ENCODE peak calls at places on chromosomes 13 and 19, in nine cellular contexts. One of them, this sample, is unnamed.

GRCh38 chr13:112573710-112574109 is 14.2 kb downstream of the TUBGCP3 start:
- DNase-seq in tibial artery: no peak
- DNase-seq in AG04450: no peak
- DNase-seq in mammary epithelial cell: no peak
- DNase-seq in ovary: no peak
- DNase-seq in neural progenitor cell: no peak
- DNase-seq in CD4-positive, alpha-beta T cell: no peak
- DNase-seq in SK-N-SH: no peak
- DNase-seq in fibroblast of lung: no peak
- DNase-seq in this sample: no peak

GRCh38 chr19:20513179-20513934 is 52.2 kb downstream of the ZNF737 start:
- DNase-seq in tibial artery: no peak
- DNase-seq in AG04450: no peak
- DNase-seq in mammary epithelial cell: no peak
- DNase-seq in ovary: no peak
- DNase-seq in neural progenitor cell: no peak
- DNase-seq in CD4-positive, alpha-beta T cell: no peak
- DNase-seq in SK-N-SH: no peak
- DNase-seq in fibroblast of lung: no peak
- DNase-seq in this sample: no peak

GRCh38 chr13:104837756-104838155 is 1697.7 kb downstream of the EFNB2 start:
- DNase-seq in tibial artery: no peak
- DNase-seq in AG04450: no peak
- DNase-seq in mammary epithelial cell: no peak
- DNase-seq in ovary: no peak
- DNase-seq in neural progenitor cell: no peak
- DNase-seq in CD4-positive, alpha-beta T cell: no peak
- DNase-seq in SK-N-SH: no peak
- DNase-seq in fibroblast of lung: no peak
- DNase-seq in this sample: no peak

GRCh38 chr13:99577934-99578917 is 77.0 kb downstream of the TM9SF2 start:
- DNase-seq in tibial artery: no peak
- DNase-seq in AG04450: no peak
- DNase-seq in mammary epithelial cell: no peak
- DNase-seq in ovary: peak; percentile 52
- DNase-seq in neural progenitor cell: no peak
- DNase-seq in CD4-positive, alpha-beta T cell: no peak
- DNase-seq in SK-N-SH: no peak
- DNase-seq in fibroblast of lung: no peak
- DNase-seq in this sample: peak; percentile 23

GRCh38 chr13:113110852-113111315 is 5.3 kb downstream of the F7 start:
- DNase-seq in tibial artery: no peak
- DNase-seq in AG04450: no peak
- DNase-seq in mammary epithelial cell: no peak
- DNase-seq in ovary: no peak
- DNase-seq in neural progenitor cell: no peak
- DNase-seq in CD4-positive, alpha-beta T cell: no peak
- DNase-seq in SK-N-SH: peak; percentile 57
- DNase-seq in fibroblast of lung: no peak
- DNase-seq in this sample: no peak

GRCh38 chr19:8132858-8133458 is 16.4 kb downstream of the FBN3 start:
- DNase-seq in tibial artery: no peak
- DNase-seq in AG04450: no peak
- DNase-seq in mammary epithelial cell: no peak
- DNase-seq in ovary: no peak
- DNase-seq in neural progenitor cell: no peak
- DNase-seq in CD4-positive, alpha-beta T cell: no peak
- DNase-seq in SK-N-SH: no peak
- DNase-seq in fibroblast of lung: no peak
- DNase-seq in this sample: no peak

GRCh38 chr19:49497047-49497789 is 984 bp downstream of the RPS11 start:
- DNase-seq in tibial artery: peak; percentile 73
- DNase-seq in AG04450: no peak
- DNase-seq in mammary epithelial cell: peak; percentile 52
- DNase-seq in ovary: no peak
- DNase-seq in neural progenitor cell: peak; percentile 69
- DNase-seq in CD4-positive, alpha-beta T cell: peak; percentile 68
- DNase-seq in SK-N-SH: peak; percentile 68
- DNase-seq in fibroblast of lung: peak; percentile 50
- DNase-seq in this sample: peak; percentile 89

GRCh38 chr13:23681253-23681652 is 111.0 kb downstream of the TNFRSF19 start:
- DNase-seq in tibial artery: no peak
- DNase-seq in AG04450: no peak
- DNase-seq in mammary epithelial cell: no peak
- DNase-seq in ovary: no peak
- DNase-seq in neural progenitor cell: no peak
- DNase-seq in CD4-positive, alpha-beta T cell: no peak
- DNase-seq in SK-N-SH: no peak
- DNase-seq in fibroblast of lung: peak; percentile 58
- DNase-seq in this sample: peak; percentile 56

GRCh38 chr13:99969934-99970760 is 1.4 kb downstream of the ZIC5 start:
- DNase-seq in tibial artery: no peak
- DNase-seq in AG04450: no peak
- DNase-seq in mammary epithelial cell: peak; percentile 27
- DNase-seq in ovary: no peak
- DNase-seq in neural progenitor cell: peak; percentile 92
- DNase-seq in CD4-positive, alpha-beta T cell: no peak
- DNase-seq in SK-N-SH: no peak
- DNase-seq in fibroblast of lung: peak; percentile 30
- DNase-seq in this sample: peak; percentile 71

GRCh38 chr13:111183087-111183645 is 68.1 kb downstream of the ARHGEF7 start:
- DNase-seq in tibial artery: no peak
- DNase-seq in AG04450: no peak
- DNase-seq in mammary epithelial cell: no peak
- DNase-seq in ovary: no peak
- DNase-seq in neural progenitor cell: no peak
- DNase-seq in CD4-positive, alpha-beta T cell: no peak
- DNase-seq in SK-N-SH: no peak
- DNase-seq in fibroblast of lung: no peak
- DNase-seq in this sample: no peak

GRCh38 chr13:101127741-101128353 is 288.5 kb downstream of the NALCN start:
- DNase-seq in tibial artery: no peak
- DNase-seq in AG04450: peak; percentile 13
- DNase-seq in mammary epithelial cell: peak; percentile 23
- DNase-seq in ovary: no peak
- DNase-seq in neural progenitor cell: peak; percentile 73
- DNase-seq in CD4-positive, alpha-beta T cell: no peak
- DNase-seq in SK-N-SH: peak; percentile 53
- DNase-seq in fibroblast of lung: peak; percentile 27
- DNase-seq in this sample: peak; percentile 66

GRCh38 chr19:58001895-58002369 is 688 bp downstream of the ZNF606 start:
- DNase-seq in tibial artery: no peak
- DNase-seq in AG04450: no peak
- DNase-seq in mammary epithelial cell: no peak
- DNase-seq in ovary: no peak
- DNase-seq in neural progenitor cell: no peak
- DNase-seq in CD4-positive, alpha-beta T cell: peak; percentile 9
- DNase-seq in SK-N-SH: peak; percentile 33
- DNase-seq in fibroblast of lung: peak; percentile 38
- DNase-seq in this sample: no peak

GRCh38 chr19:48558018-48558684 is 6.2 kb downstream of the SULT2B1 start:
- DNase-seq in tibial artery: peak; percentile 33
- DNase-seq in AG04450: no peak
- DNase-seq in mammary epithelial cell: no peak
- DNase-seq in ovary: no peak
- DNase-seq in neural progenitor cell: no peak
- DNase-seq in CD4-positive, alpha-beta T cell: no peak
- DNase-seq in SK-N-SH: no peak
- DNase-seq in fibroblast of lung: peak; percentile 66
- DNase-seq in this sample: peak; percentile 92

GRCh38 chr13:105991622-105992254 is 543.7 kb downstream of the EFNB2 start:
- DNase-seq in tibial artery: no peak
- DNase-seq in AG04450: no peak
- DNase-seq in mammary epithelial cell: peak; percentile 100
- DNase-seq in ovary: no peak
- DNase-seq in neural progenitor cell: no peak
- DNase-seq in CD4-positive, alpha-beta T cell: no peak
- DNase-seq in SK-N-SH: no peak
- DNase-seq in fibroblast of lung: peak; percentile 77
- DNase-seq in this sample: peak; percentile 61

GRCh38 chr19:40089462-40089861 is 1.3 kb downstream of the ZNF780A start:
- DNase-seq in tibial artery: no peak
- DNase-seq in AG04450: no peak
- DNase-seq in mammary epithelial cell: peak; percentile 23
- DNase-seq in ovary: no peak
- DNase-seq in neural progenitor cell: no peak
- DNase-seq in CD4-positive, alpha-beta T cell: no peak
- DNase-seq in SK-N-SH: no peak
- DNase-seq in fibroblast of lung: peak; percentile 81
- DNase-seq in this sample: peak; percentile 49

GRCh38 chr19:13920940-13921744 is 15.1 kb downstream of the CC2D1A start:
- DNase-seq in tibial artery: no peak
- DNase-seq in AG04450: no peak
- DNase-seq in mammary epithelial cell: peak; percentile 51
- DNase-seq in ovary: no peak
- DNase-seq in neural progenitor cell: peak; percentile 50
- DNase-seq in CD4-positive, alpha-beta T cell: no peak
- DNase-seq in SK-N-SH: peak; percentile 77
- DNase-seq in fibroblast of lung: peak; percentile 57
- DNase-seq in this sample: peak; percentile 73

GRCh38 chr19:16470541-16470910 is 1.2 kb downstream of the EPS15L1 start:
- DNase-seq in tibial artery: no peak
- DNase-seq in AG04450: no peak
- DNase-seq in mammary epithelial cell: no peak
- DNase-seq in ovary: no peak
- DNase-seq in neural progenitor cell: no peak
- DNase-seq in CD4-positive, alpha-beta T cell: no peak
- DNase-seq in SK-N-SH: no peak
- DNase-seq in fibroblast of lung: peak; percentile 24
- DNase-seq in this sample: no peak
- H3K27ac ChIP-seq in tibial artery: no peak overlapping the region
- H3K27ac ChIP-seq in AG04450: no peak overlapping the region
- H3K27ac ChIP-seq in mammary epithelial cell: peak overlapping the region; percentile 40
- H3K27ac ChIP-seq in ovary: no peak overlapping the region
- H3K27ac ChIP-seq in neural progenitor cell: no peak overlapping the region
- H3K27ac ChIP-seq in CD4-positive, alpha-beta T cell: no peak overlapping the region
- H3K27ac ChIP-seq in SK-N-SH: no peak overlapping the region
- H3K27ac ChIP-seq in fibroblast of lung: peak overlapping the region; percentile 4
- H3K27ac ChIP-seq in this sample: peak overlapping the region; percentile 79

GRCh38 chr19:45508931-45509691 is 1.8 kb downstream of the VASP start:
- DNase-seq in tibial artery: peak; percentile 84
- DNase-seq in AG04450: no peak
- DNase-seq in mammary epithelial cell: no peak
- DNase-seq in ovary: peak; percentile 66
- DNase-seq in neural progenitor cell: peak; percentile 77
- DNase-seq in CD4-positive, alpha-beta T cell: no peak
- DNase-seq in SK-N-SH: peak; percentile 87
- DNase-seq in fibroblast of lung: peak; percentile 79
- DNase-seq in this sample: peak; percentile 69
- H3K27ac ChIP-seq in tibial artery: peak overlapping the region; percentile 89
- H3K27ac ChIP-seq in AG04450: peak overlapping the region; percentile 68
- H3K27ac ChIP-seq in mammary epithelial cell: peak overlapping the region; percentile 53
- H3K27ac ChIP-seq in ovary: peak overlapping the region; percentile 23
- H3K27ac ChIP-seq in neural progenitor cell: peak overlapping the region; percentile 6
- H3K27ac ChIP-seq in CD4-positive, alpha-beta T cell: peak overlapping the region; percentile 94
- H3K27ac ChIP-seq in SK-N-SH: peak overlapping the region; percentile 60
- H3K27ac ChIP-seq in fibroblast of lung: peak overlapping the region; percentile 56
- H3K27ac ChIP-seq in this sample: peak overlapping the region; percentile 22

GRCh38 chr19:41341669-41342490 is 11.8 kb downstream of the TGFB1 start:
- DNase-seq in tibial artery: no peak
- DNase-seq in AG04450: no peak
- DNase-seq in mammary epithelial cell: no peak
- DNase-seq in ovary: no peak
- DNase-seq in neural progenitor cell: no peak
- DNase-seq in CD4-positive, alpha-beta T cell: no peak
- DNase-seq in SK-N-SH: peak; percentile 8
- DNase-seq in fibroblast of lung: no peak
- DNase-seq in this sample: no peak

GRCh38 chr19:41335467-41335866 is 18.3 kb downstream of the TGFB1 start:
- DNase-seq in tibial artery: no peak
- DNase-seq in AG04450: no peak
- DNase-seq in mammary epithelial cell: no peak
- DNase-seq in ovary: no peak
- DNase-seq in neural progenitor cell: no peak
- DNase-seq in CD4-positive, alpha-beta T cell: no peak
- DNase-seq in SK-N-SH: no peak
- DNase-seq in fibroblast of lung: no peak
- DNase-seq in this sample: no peak

GRCh38 chr19:41334793-41335192 is 18.9 kb downstream of the TGFB1 start:
- DNase-seq in tibial artery: no peak
- DNase-seq in AG04450: no peak
- DNase-seq in mammary epithelial cell: no peak
- DNase-seq in ovary: no peak
- DNase-seq in neural progenitor cell: no peak
- DNase-seq in CD4-positive, alpha-beta T cell: no peak
- DNase-seq in SK-N-SH: no peak
- DNase-seq in fibroblast of lung: no peak
- DNase-seq in this sample: no peak

GRCh38 chr19:41344162-41344561 is 9.6 kb downstream of the TGFB1 start:
- DNase-seq in tibial artery: no peak
- DNase-seq in AG04450: no peak
- DNase-seq in mammary epithelial cell: no peak
- DNase-seq in ovary: no peak
- DNase-seq in neural progenitor cell: no peak
- DNase-seq in CD4-positive, alpha-beta T cell: no peak
- DNase-seq in SK-N-SH: no peak
- DNase-seq in fibroblast of lung: no peak
- DNase-seq in this sample: no peak

DNA sequence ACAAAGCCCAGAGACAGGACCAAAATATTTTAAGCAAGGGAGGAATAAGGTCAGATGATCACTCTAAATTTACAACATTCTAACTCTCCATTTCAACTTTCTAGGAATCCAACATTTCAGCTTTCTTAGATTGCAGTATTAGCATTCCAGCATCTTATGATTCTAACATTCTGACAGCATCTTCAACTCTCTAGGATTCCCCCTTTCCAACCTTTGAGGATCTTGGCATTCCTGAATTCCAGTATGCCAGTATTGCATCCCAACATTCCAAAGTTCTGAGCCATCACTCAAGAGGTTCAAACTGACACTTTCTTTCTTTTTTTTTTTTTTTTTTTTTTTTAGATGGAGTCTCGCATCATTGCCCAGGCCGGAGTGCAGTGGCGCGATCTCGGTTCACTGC is 13.8 kb downstream of the TGFB1 start:
- DNase-seq in tibial artery: no peak
- DNase-seq in AG04450: no peak
- DNase-seq in mammary epithelial cell: no peak
- DNase-seq in ovary: no peak
- DNase-seq in neural progenitor cell: no peak
- DNase-seq in CD4-positive, alpha-beta T cell: no peak
- DNase-seq in SK-N-SH: no peak
- DNase-seq in fibroblast of lung: peak; percentile 67
- DNase-seq in this sample: peak; percentile 25
- H3K27ac ChIP-seq in tibial artery: no peak overlapping the region
- H3K27ac ChIP-seq in AG04450: no peak overlapping the region
- H3K27ac ChIP-seq in mammary epithelial cell: no peak overlapping the region
- H3K27ac ChIP-seq in ovary: no peak overlapping the region
- H3K27ac ChIP-seq in neural progenitor cell: no peak overlapping the region
- H3K27ac ChIP-seq in CD4-positive, alpha-beta T cell: no peak overlapping the region
- H3K27ac ChIP-seq in SK-N-SH: no peak overlapping the region
- H3K27ac ChIP-seq in fibroblast of lung: no peak overlapping the region
- H3K27ac ChIP-seq in this sample: no peak overlapping the region

DNA sequence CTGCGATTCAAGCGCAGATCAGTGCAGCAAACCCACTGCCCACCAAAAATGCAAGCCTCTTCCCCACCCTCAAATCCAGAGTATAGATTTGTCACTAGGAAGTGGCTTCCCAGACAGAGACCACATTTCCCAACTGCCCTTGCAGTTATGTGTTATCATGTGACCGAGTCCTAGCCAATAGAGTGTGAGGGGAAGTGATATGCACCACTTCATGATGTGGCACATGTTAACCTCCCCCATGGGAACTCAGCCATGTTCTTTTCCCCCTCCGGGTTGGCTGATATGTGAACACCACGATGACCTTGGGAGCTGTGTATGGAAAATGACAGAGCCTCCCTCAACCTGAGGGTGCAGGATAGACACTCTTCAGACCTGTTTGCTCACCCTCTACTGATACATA is 50.8 kb downstream of the MBD3L2B start:
- DNase-seq in tibial artery: no peak
- DNase-seq in AG04450: no peak
- DNase-seq in mammary epithelial cell: no peak
- DNase-seq in ovary: no peak
- DNase-seq in neural progenitor cell: no peak
- DNase-seq in CD4-positive, alpha-beta T cell: no peak
- DNase-seq in SK-N-SH: peak; percentile 8
- DNase-seq in fibroblast of lung: no peak
- DNase-seq in this sample: no peak
- H3K27ac ChIP-seq in tibial artery: no peak overlapping the region
- H3K27ac ChIP-seq in AG04450: no peak overlapping the region
- H3K27ac ChIP-seq in mammary epithelial cell: no peak overlapping the region
- H3K27ac ChIP-seq in ovary: no peak overlapping the region
- H3K27ac ChIP-seq in neural progenitor cell: no peak overlapping the region
- H3K27ac ChIP-seq in CD4-positive, alpha-beta T cell: no peak overlapping the region
- H3K27ac ChIP-seq in SK-N-SH: no peak overlapping the region
- H3K27ac ChIP-seq in fibroblast of lung: no peak overlapping the region
- H3K27ac ChIP-seq in this sample: no peak overlapping the region